ENCODE peak calls at places on chromosomes 3 and 15, in nine cellular contexts. W is activated CD8-positive, alpha-beta memory T cell treated with anti-CD3 and anti-CD28 coated beads for 1 hour; J is H7; C is mesendoderm; G is fibroblast of the aortic adventitia; O is activated CD4-positive, alpha-beta T cell treated with anti-CD3 and anti-CD28 coated beads, Interleukin-2, amount 50 U/mL, for 4 hours; Q is SK-N-DZ; B is NCI-H1417; F is stimulated activated CD8-positive, alpha-beta memory T cell treated with anti-CD3 and anti-CD28 coated beads, Interleukin-12 subunit alpha, Interleukin-12 subunit beta, amount 100 ng/mL, for 4 hours. P is an unnamed sample.

GRCh38 chr3:160125188-160125587 is 100.0 kb upstream of the C3orf80 start:
- DNase-seq in W (no peak), J (no peak), C (no peak), G (peak; percentile 30), O (no peak), Q (no peak), B (peak; percentile 40), F (no peak), P (no peak)

GRCh38 chr3:122497425-122497824 is 17.3 kb downstream of the KPNA1 start:
- DNase-seq in W (no peak), J (no peak), C (no peak), G (peak; percentile 92), O (no peak), Q (no peak), B (no peak), F (no peak), P (no peak)

GRCh38 chr15:90603893-90604292 is 74.2 kb downstream of the CRTC3 start:
- DNase-seq in W (no peak), J (peak; percentile 63), C (no peak), G (peak; percentile 45), O (peak; percentile 53), Q (no peak), B (no peak), F (no peak), P (no peak)

GRCh38 chr3:191329654-191330308 is 545 bp downstream of the UTS2B start:
- DNase-seq in W (no peak), J (peak; percentile 77), C (peak; percentile 84), G (peak; percentile 70), O (no peak), Q (peak; percentile 59), B (peak; percentile 86), F (no peak), P (peak; percentile 41)

GRCh38 chr3:149314807-149315578 is 18.4 kb downstream of the TM4SF18 start:
- DNase-seq in W (no peak), J (no peak), C (no peak), G (peak; percentile 88), O (no peak), Q (no peak), B (no peak), F (no peak), P (no peak)

GRCh38 chr3:79367066-79367465 is 400.7 kb downstream of the ROBO1 start:
- DNase-seq in W (no peak), J (no peak), C (no peak), G (peak; percentile 55), O (no peak), Q (no peak), B (peak; percentile 29), F (no peak), P (no peak)

GRCh38 chr3:128549283-128550112 is 56.5 kb upstream of the GATA2 start:
- DNase-seq in W (no peak), J (no peak), C (peak; percentile 37), G (peak; percentile 90), O (no peak), Q (no peak), B (no peak), F (no peak), P (no peak)

GRCh38 chr15:48775556-48775955 is 35.3 kb downstream of the CEP152 start:
- DNase-seq in W (no peak), J (no peak), C (no peak), G (no peak), O (no peak), Q (no peak), B (no peak), F (no peak), P (no peak)

GRCh38 chr15:60993008-60993407 is 236.1 kb downstream of the RORA start:
- DNase-seq in W (no peak), J (no peak), C (peak; percentile 54), G (peak; percentile 55), O (no peak), Q (no peak), B (no peak), F (no peak), P (no peak)

GRCh38 chr15:50134524-50135024 is 15.5 kb upstream of the ATP8B4 start:
- DNase-seq in W (no peak), J (no peak), C (no peak), G (peak; percentile 77), O (no peak), Q (no peak), B (no peak), F (no peak), P (no peak)

GRCh38 chr3:184602406-184603155 is 41.0 kb downstream of the EPHB3 start:
- DNase-seq in W (no peak), J (peak; percentile 76), C (peak; percentile 75), G (no peak), O (no peak), Q (no peak), B (peak; percentile 82), F (no peak), P (peak; percentile 63)

GRCh38 chr3:34196914-34197313 is 398.5 kb downstream of the PDCD6IP start:
- DNase-seq in W (no peak), J (no peak), C (no peak), G (no peak), O (no peak), Q (no peak), B (no peak), F (no peak), P (no peak)

GRCh38 chr3:149586871-149587270 is 71.0 kb downstream of the WWTR1 start:
- DNase-seq in W (no peak), J (no peak), C (no peak), G (peak; percentile 51), O (no peak), Q (no peak), B (no peak), F (no peak), P (no peak)

GRCh38 chr3:36941162-36941561 is 3.7 kb downstream of the TRANK1 start:
- DNase-seq in W (no peak), J (no peak), C (no peak), G (no peak), O (no peak), Q (no peak), B (no peak), F (no peak), P (no peak)

GRCh38 chr3:36546196-36546595 is 165.9 kb downstream of the STAC start:
- DNase-seq in W (no peak), J (no peak), C (no peak), G (peak; percentile 38), O (no peak), Q (no peak), B (no peak), F (no peak), P (no peak)

GRCh38 chr3:13537926-13538325 is 11.0 kb upstream of the FBLN2 start:
- DNase-seq in W (no peak), J (no peak), C (no peak), G (peak; percentile 99), O (no peak), Q (no peak), B (no peak), F (no peak), P (no peak)

GRCh38 chr3:69925506-69925905 is 74.0 kb upstream of the SAMMSON start:
- DNase-seq in W (no peak), J (no peak), C (no peak), G (peak; percentile 3), O (no peak), Q (no peak), B (no peak), F (no peak), P (no peak)

GRCh38 chr3:45252833-45253232 is 26.7 kb upstream of the TMEM158 start:
- DNase-seq in W (no peak), J (no peak), C (no peak), G (no peak), O (no peak), Q (no peak), B (no peak), F (no peak), P (no peak)

GRCh38 chr15:98799461-98799971 is 151.2 kb downstream of the IGF1R start:
- DNase-seq in W (no peak), J (peak; percentile 59), C (peak; percentile 85), G (peak; percentile 27), O (no peak), Q (no peak), B (peak; percentile 85), F (no peak), P (peak; percentile 25)

GRCh38 chr15:62469874-62470688 is 305.0 kb upstream of the C2CD4B start:
- DNase-seq in W (no peak), J (peak; percentile 55), C (peak; percentile 64), G (peak; percentile 97), O (no peak), Q (no peak), B (no peak), F (no peak), P (no peak)

GRCh38 chr3:194204793-194205065 is 68.8 kb downstream of the HES1 start:
- DNase-seq in W (no peak), J (no peak), C (no peak), G (no peak), O (no peak), Q (no peak), B (peak; percentile 84), F (no peak), P (no peak)

GRCh38 chr3:19060404-19060803 is 87.9 kb upstream of the KCNH8 start:
- DNase-seq in W (no peak), J (no peak), C (no peak), G (no peak), O (no peak), Q (no peak), B (no peak), F (no peak), P (no peak)

GRCh38 chr15:81113204-81113657 is 20.8 kb upstream of the CFAP161 start:
- DNase-seq in W (no peak), J (no peak), C (no peak), G (no peak), O (no peak), Q (no peak), B (peak; percentile 84), F (no peak), P (peak; percentile 3)

GRCh38 chr15:72541714-72542113 is 67.6 kb downstream of the ARIH1 start:
- DNase-seq in W (no peak), J (no peak), C (peak; percentile 9), G (no peak), O (no peak), Q (no peak), B (no peak), F (no peak), P (no peak)

GRCh38 chr3:1048558-1048957 is 44.3 kb upstream of the CNTN6 start:
- DNase-seq in W (no peak), J (no peak), C (no peak), G (no peak), O (no peak), Q (no peak), B (no peak), F (no peak), P (no peak)

GRCh38 chr3:112699436-112699978 is 58.6 kb upstream of the CCDC80 start:
- DNase-seq in W (no peak), J (no peak), C (peak; percentile 61), G (peak; percentile 46), O (no peak), Q (no peak), B (no peak), F (no peak), P (no peak)

GRCh38 chr15:97998307-97999071 is 38.0 kb downstream of the ARRDC4 start:
- DNase-seq in W (no peak), J (no peak), C (no peak), G (peak; percentile 15), O (no peak), Q (no peak), B (no peak), F (no peak), P (no peak)